ENCODE peak calls at places on chromosomes 11 and 22, in four cellular contexts. K is stimulated activated CD4-positive, alpha-beta T cell treated with anti-CD3 and anti-CD28 coated beads, Interleukin-2, amount 100 ng/mL, for 48 hours; Q is effector memory CD8-positive, alpha-beta T cell; X is heart right ventricle. S is an unnamed sample.

GRCh38 chr22:25644122-25644521 is 79.6 kb downstream of the GRK3 start:
- DNase-seq in Q (no peak), K (no peak), X (peak; percentile 78), S (no peak)

GRCh38 chr11:73154178-73154577 is 12.1 kb upstream of the FCHSD2 start:
- DNase-seq in X (no peak), Q (peak; percentile 22), K (no peak), S (peak; percentile 77)

GRCh38 chr11:35529971-35530495 is 4.6 kb upstream of the PAMR1 start:
- DNase-seq in Q (no peak), K (no peak), X (no peak), S (no peak)

GRCh38 chr11:68796779-68797178 is 44.9 kb downstream of the CPT1A start:
- DNase-seq in K (no peak), Q (no peak), X (no peak), S (no peak)

GRCh38 chr11:90204407-90204806 is 18.4 kb downstream of the CHORDC1 start:
- DNase-seq in X (no peak), K (no peak), Q (no peak), S (no peak)

GRCh38 chr22:40107244-40107643 is 70.5 kb upstream of the TNRC6B start:
- DNase-seq in K (no peak), X (no peak), Q (no peak), S (no peak)

GRCh38 chr11:63537293-63538101 is 889 bp downstream of the PLAAT4 start:
- DNase-seq in Q (no peak), X (peak; percentile 84), K (no peak), S (no peak)

GRCh38 chr11:129192150-129192549 is at the start of gene ARHGAP32:
- DNase-seq in Q (no peak), X (no peak), K (no peak), S (peak; percentile 34)

GRCh38 chr11:106786251-106786650 is 232.0 kb downstream of the GUCY1A2 start:
- DNase-seq in X (no peak), Q (no peak), K (no peak), S (no peak)

GRCh38 chr11:27718853-27719574 is 18.8 kb upstream of the BDNF start:
- DNase-seq in K (no peak), Q (no peak), X (peak; percentile 10), S (no peak)

GRCh38 chr11:117950320-117950719 is 21.1 kb upstream of the TMPRSS13 start:
- DNase-seq in K (no peak), Q (peak; percentile 67), X (no peak), S (no peak)

GRCh38 chr11:12724301-12725046 is 50.3 kb downstream of the TEAD1 start:
- DNase-seq in K (no peak), Q (no peak), X (peak; percentile 80), S (peak; percentile 75)

GRCh38 chr11:117425679-117426296 is 98.1 kb downstream of the CEP164 start:
- DNase-seq in K (no peak), Q (no peak), X (no peak), S (no peak)

GRCh38 chr11:63998558-63999348 is 12.5 kb downstream of the OTUB1 start:
- DNase-seq in Q (no peak), K (no peak), X (no peak), S (no peak)

GRCh38 chr11:65424200-65425104 is 1.9 kb downstream of the NEAT1 start:
- DNase-seq in K (no peak), Q (peak; percentile 49), X (peak; percentile 54), S (peak; percentile 91)

GRCh38 chr11:130418756-130419155 is 9.7 kb downstream of the ADAMTS8 start:
- DNase-seq in Q (no peak), X (no peak), K (no peak), S (no peak)

GRCh38 chr11:88603499-88603898 is 266.0 kb upstream of the CTSC start:
- DNase-seq in Q (no peak), K (no peak), X (no peak), S (no peak)

GRCh38 chr22:47155912-47156311 is 393.5 kb downstream of the TBC1D22A start:
- DNase-seq in K (no peak), Q (no peak), X (no peak), S (no peak)

GRCh38 chr11:30586251-30587144 is at the start of gene MPPED2:
- DNase-seq in Q (no peak), K (no peak), X (peak; percentile 57), S (no peak)

GRCh38 chr11:86548278-86548917 is 124.0 kb downstream of the ME3 start:
- DNase-seq in K (no peak), X (no peak), Q (no peak), S (no peak)

GRCh38 chr11:74025467-74026166 is 16.7 kb upstream of the UCP3 start:
- DNase-seq in K (no peak), Q (no peak), X (no peak), S (no peak)

S was measured in lower leg skin.